ENCODE peak calls at places on chromosomes 16 and 17, in four cellular contexts. L is activated CD4-positive, alpha-beta T cell treated with anti-CD3 and anti-CD28 coated beads for 4 hours; T is activated gamma-delta T cell treated with anti-CD3 and anti-CD28 coated beads, Interleukin-2, amount 50 U/mL, for 16 hours; J is activated T-cell treated with anti-CD3 and anti-CD28 coated beads, Interleukin-2, amount 50 U/mL, for 4 hours. O is an unnamed sample.

GRCh38 chr17:82547981-82548380 is 28.4 kb downstream of the FOXK2 start:
- DNase-seq in T (no peak), L (no peak), J (no peak), O (no peak)

GRCh38 chr17:39209317-39210092 is 9.4 kb downstream of the RPL19 start:
- DNase-seq in L (peak), J (peak), T (peak), O (peak)

GRCh38 chr17:37512442-37513070 is 22.9 kb downstream of the DUSP14 start:
- DNase-seq in J (no peak), T (no peak), L (no peak), O (no peak)

GRCh38 chr16:10625595-10626357 is 45.4 kb upstream of the EMP2 start:
- DNase-seq in L (no peak), J (no peak), T (no peak), O (no peak)

GRCh38 chr17:79800325-79801155 is 3.7 kb upstream of the CBX8 start:
- DNase-seq in L (no peak), T (no peak), J (no peak), O (no peak)

GRCh38 chr16:57185446-57185944 is 344 bp downstream of the PSME3IP1 start:
- DNase-seq in J (no peak), T (peak), L (no peak), O (no peak)

GRCh38 chr16:66619036-66619435 is 14.5 kb downstream of the CMTM3 start:
- DNase-seq in L (no peak), T (no peak), J (no peak), O (no peak)

GRCh38 chr17:49290690-49291326 is 60.2 kb upstream of the PHOSPHO1 start:
- DNase-seq in T (no peak), J (peak), L (peak), O (no peak)

GRCh38 chr17:61862105-61862574 is 1.2 kb downstream of the BRIP1 start:
- DNase-seq in T (no peak), J (no peak), L (no peak), O (no peak)

GRCh38 chr17:22459331-22459952 is 767.1 kb downstream of the KCNJ18 start:
- DNase-seq in L (no peak), J (no peak), T (no peak), O (no peak)

GRCh38 chr16:2963611-2964415 is at the start of gene KREMEN2:
- DNase-seq in T (no peak), J (peak), L (peak), O (no peak)

GRCh38 chr16:58615280-58615679 is 14.3 kb downstream of the CNOT1 start:
- DNase-seq in L (no peak), T (no peak), J (no peak), O (no peak)

GRCh38 chr16:85612191-85612800 is 826 bp upstream of the GSE1 start:
- DNase-seq in J (peak), T (no peak), L (no peak), O (peak)

GRCh38 chr16:23365602-23366240 is 63.6 kb downstream of the SCNN1B start:
- DNase-seq in T (no peak), L (no peak), J (no peak), O (no peak)

GRCh38 chr17:17391575-17392370 is 85.0 kb upstream of the MED9 start:
- DNase-seq in T (peak), L (peak), J (peak), O (peak)

GRCh38 chr17:78272181-78272913 is 40.9 kb downstream of the TMEM235 start:
- DNase-seq in L (peak), T (no peak), J (peak), O (no peak)

GRCh38 chr16:7482596-7483290 is 150.1 kb downstream of the RBFOX1 start:
- DNase-seq in J (no peak), T (no peak), L (no peak), O (no peak)

GRCh38 chr17:80780381-80781187 is 211.1 kb upstream of the CHMP6 start:
- DNase-seq in L (no peak), T (no peak), J (no peak), O (no peak)

GRCh38 chr16:19518423-19518822 is 3.5 kb downstream of the GDE1 start:
- DNase-seq in L (no peak), T (no peak), J (no peak), O (no peak)

GRCh38 chr17:230371-230770 is 48.9 kb upstream of the DOC2B start:
- DNase-seq in J (no peak), L (no peak), T (no peak), O (no peak)

GRCh38 chr16:2499454-2499853 is 14.3 kb upstream of the ATP6V0C start:
- DNase-seq in J (no peak), L (no peak), T (no peak), O (no peak)

GRCh38 chr17:78670850-78671291 is 93.7 kb upstream of the DNAH17 start:
- DNase-seq in T (no peak), J (no peak), L (no peak), O (no peak)

GRCh38 chr16:81946206-81946605 is 65.1 kb downstream of the SDR42E1 start:
- DNase-seq in L (no peak), J (no peak), T (no peak), O (no peak)

GRCh38 chr17:83080641-83081560 is 1.5 kb downstream of the METRNL start:
- DNase-seq in J (peak), T (peak), L (peak), O (peak)